ENCODE peak calls at places on chromosomes 6 and 20, in six cellular contexts. T is heart left ventricle, G is transverse colon, E is stomach, S is prostate gland, I is body of pancreas. J is an unnamed sample.

GRCh38 chr20:58634121-58634817 is 16.8 kb upstream of the STX16 start:
- DNase-seq in T (no peak), G (no peak), E (no peak), S (no peak), I (no peak), J (no peak)

GRCh38 chr6:117918454-117918853 is 11.4 kb downstream of the SLC35F1 start:
- DNase-seq in T (no peak), G (no peak), E (no peak), S (no peak), I (no peak), J (no peak)

GRCh38 chr20:51380401-51381385 is 161.8 kb downstream of the NFATC2 start:
- DNase-seq in T (no peak), G (no peak), E (no peak), S (no peak), I (no peak), J (no peak)

GRCh38 chr6:159307246-159307790 is 138.1 kb downstream of the FNDC1 start:
- DNase-seq in T (no peak), G (no peak), E (no peak), S (no peak), I (no peak), J (no peak)

GRCh38 chr6:68313911-68314310 is 321.2 kb upstream of the ADGRB3 start:
- DNase-seq in T (no peak), G (no peak), E (no peak), S (no peak), I (no peak), J (no peak)

GRCh38 chr20:41137412-41138216 is at the start of gene PLCG1:
- DNase-seq in T (peak), G (peak), E (peak), S (peak), I (peak), J (peak)

GRCh38 chr6:89970609-89971337 is 76.5 kb downstream of the GJA10 start:
- DNase-seq in T (peak), G (no peak), E (peak), S (peak), I (peak), J (no peak)

GRCh38 chr20:1622450-1622849 is 2.6 kb upstream of the SIRPB1 start:
- DNase-seq in T (no peak), G (no peak), E (no peak), S (no peak), I (no peak), J (no peak)

GRCh38 chr20:20241966-20242365 is 125.9 kb upstream of the INSM1 start:
- DNase-seq in T (no peak), G (no peak), E (no peak), S (no peak), I (no peak), J (no peak)

GRCh38 chr6:55866110-55866509 is 9.3 kb downstream of the BMP5 start:
- DNase-seq in T (no peak), G (no peak), E (no peak), S (peak), I (no peak), J (no peak)

GRCh38 chr6:22896716-22897115 is 327.4 kb downstream of the HDGFL1 start:
- DNase-seq in T (no peak), G (no peak), E (no peak), S (no peak), I (no peak), J (no peak)

GRCh38 chr20:23125625-23126191 is 39.6 kb upstream of the CD93 start:
- DNase-seq in T (peak), G (peak), E (no peak), S (no peak), I (no peak), J (no peak)

GRCh38 chr6:7051780-7052440 is 55.9 kb upstream of the RREB1 start:
- DNase-seq in T (peak), G (peak), E (peak), S (peak), I (peak), J (no peak)

GRCh38 chr6:98343004-98343403 is 491.4 kb upstream of the POU3F2 start:
- DNase-seq in T (no peak), G (no peak), E (no peak), S (no peak), I (no peak), J (no peak)

GRCh38 chr20:34943808-34944568 is 11.6 kb downstream of the GSS start:
- DNase-seq in T (no peak), G (no peak), E (no peak), S (no peak), I (no peak), J (no peak)

GRCh38 chr6:53103993-53104675 is 38.9 kb downstream of the FBXO9 start:
- DNase-seq in T (no peak), G (no peak), E (no peak), S (no peak), I (no peak), J (no peak)

GRCh38 chr6:14089224-14089623 is 28.3 kb upstream of the CD83 start:
- DNase-seq in T (no peak), G (no peak), E (no peak), S (no peak), I (no peak), J (no peak)

GRCh38 chr6:30323806-30324205 is 2.9 kb upstream of the TRIM39 start:
- DNase-seq in T (no peak), G (no peak), E (no peak), S (no peak), I (no peak), J (no peak)

GRCh38 chr6:154931741-154932424 is 63.2 kb upstream of the TIAM2 start:
- DNase-seq in T (no peak), G (no peak), E (no peak), S (no peak), I (no peak), J (no peak)

GRCh38 chr20:46237221-46237620 is 71.1 kb downstream of the CDH22 start:
- DNase-seq in T (no peak), G (no peak), E (no peak), S (no peak), I (no peak), J (no peak)

GRCh38 chr20:34536798-34537394 is 20.7 kb downstream of the DYNLRB1 start:
- DNase-seq in T (no peak), G (peak), E (peak), S (no peak), I (peak), J (no peak)

GRCh38 chr20:55242853-55243252 is 762.5 kb downstream of the CBLN4 start:
- DNase-seq in T (no peak), G (no peak), E (no peak), S (no peak), I (no peak), J (no peak)

GRCh38 chr6:3421763-3422456 is 34.9 kb downstream of the SLC22A23 start:
- DNase-seq in T (no peak), G (no peak), E (no peak), S (no peak), I (no peak), J (no peak)

GRCh38 chr6:68238097-68238597 is 396.9 kb upstream of the ADGRB3 start:
- DNase-seq in T (no peak), G (no peak), E (no peak), S (no peak), I (no peak), J (no peak)

GRCh38 chr6:137473651-137474050 is 20.5 kb downstream of the OLIG3 start:
- DNase-seq in T (no peak), G (no peak), E (no peak), S (no peak), I (no peak), J (no peak)

GRCh38 chr20:48177058-48177457 is 391.8 kb upstream of the SULF2 start:
- DNase-seq in T (no peak), G (no peak), E (no peak), S (no peak), I (no peak), J (no peak)

GRCh38 chr6:33962186-33962585 is 158.4 kb upstream of the MLN start:
- DNase-seq in T (no peak), G (no peak), E (no peak), S (no peak), I (no peak), J (peak)

GRCh38 chr6:33898771-33899170 is 95.0 kb upstream of the MLN start:
- DNase-seq in T (no peak), G (no peak), E (no peak), S (no peak), I (no peak), J (no peak)

GRCh38 chr6:55774542-55775318 is 100.7 kb downstream of the BMP5 start:
- DNase-seq in T (no peak), G (no peak), E (no peak), S (no peak), I (no peak), J (no peak)

GRCh38 chr20:11132819-11133341 is 459.1 kb upstream of the JAG1 start:
- DNase-seq in T (no peak), G (no peak), E (no peak), S (no peak), I (no peak), J (no peak)

GRCh38 chr6:10963113-10963512 is 76.3 kb downstream of the SYCP2L start:
- DNase-seq in T (no peak), G (no peak), E (no peak), S (no peak), I (no peak), J (no peak)

GRCh38 chr6:71510057-71510713 is 221.6 kb downstream of the OGFRL1 start:
- DNase-seq in T (peak), G (peak), E (peak), S (peak), I (peak), J (peak)

GRCh38 chr6:152091851-152092341 is 284.4 kb downstream of the ESR1 start:
- DNase-seq in T (no peak), G (no peak), E (no peak), S (no peak), I (no peak), J (no peak)

GRCh38 chr20:51303731-51304670 is 238.5 kb downstream of the NFATC2 start:
- DNase-seq in T (no peak), G (no peak), E (no peak), S (no peak), I (no peak), J (no peak)

GRCh38 chr6:39111280-39111679 is 3.7 kb downstream of the SAYSD1 start:
- DNase-seq in T (no peak), G (no peak), E (no peak), S (no peak), I (no peak), J (no peak)

GRCh38 chr6:39113788-39114187 is 1.2 kb downstream of the SAYSD1 start:
- DNase-seq in T (no peak), G (no peak), E (no peak), S (no peak), I (no peak), J (no peak)

GRCh38 chr6:39118921-39119320 is 3.9 kb upstream of the SAYSD1 start:
- DNase-seq in T (no peak), G (no peak), E (no peak), S (no peak), I (no peak), J (no peak)

GRCh38 chr6:39114395-39114706 is 635 bp downstream of the SAYSD1 start:
- DNase-seq in T (no peak), G (no peak), E (no peak), S (no peak), I (no peak), J (no peak)

DNA sequence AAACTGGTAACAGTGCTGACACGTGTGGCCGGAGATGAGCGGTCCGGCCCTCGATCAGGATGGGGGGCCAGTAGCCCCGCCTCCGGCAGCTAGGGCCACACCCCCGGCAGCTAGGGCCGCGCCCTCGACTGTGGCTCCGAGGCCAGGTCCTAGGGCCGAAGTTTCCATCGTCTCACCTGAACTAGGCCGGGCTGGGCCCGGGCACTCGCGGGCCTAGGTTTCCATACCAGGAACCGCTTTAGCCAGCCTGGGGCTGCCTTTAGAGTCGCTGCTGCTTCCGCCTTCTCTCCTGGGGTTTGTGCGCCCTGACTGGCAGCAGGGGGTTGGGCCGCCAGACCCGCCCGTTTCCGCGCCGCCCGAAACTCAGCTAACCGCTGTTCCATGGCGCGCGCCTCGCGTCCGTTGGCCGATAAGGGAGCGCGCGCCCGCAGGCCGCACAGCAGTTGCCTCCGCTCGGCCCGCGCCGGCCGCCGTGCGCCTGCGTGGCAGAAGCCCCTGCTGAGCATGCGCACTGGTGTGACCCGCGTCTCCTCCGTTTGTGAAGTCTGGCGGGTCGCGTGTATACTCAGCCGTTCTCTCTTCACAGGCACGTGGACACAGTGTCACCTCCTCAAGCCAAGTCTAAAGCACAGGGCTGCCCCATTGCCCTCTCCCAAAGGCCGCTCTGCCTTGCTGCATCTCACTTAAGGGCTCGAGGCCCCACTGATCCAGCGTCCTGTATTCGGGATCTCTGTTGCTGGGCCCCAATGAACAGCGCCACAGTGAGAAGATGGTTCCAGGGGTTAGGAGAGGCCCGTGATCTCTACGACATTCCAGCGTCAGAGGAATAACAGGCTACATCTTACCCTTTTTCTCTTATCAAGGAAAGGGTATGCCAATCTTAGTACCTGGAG is at the start of gene SAYSD1:
- DNase-seq in T (peak), G (peak), E (peak), S (peak), I (peak), J (peak)
- TF ChIP-seq POLR2A in T (peak), G (peak), E (no peak), S (peak), I (peak), J (no peak)

DNA sequence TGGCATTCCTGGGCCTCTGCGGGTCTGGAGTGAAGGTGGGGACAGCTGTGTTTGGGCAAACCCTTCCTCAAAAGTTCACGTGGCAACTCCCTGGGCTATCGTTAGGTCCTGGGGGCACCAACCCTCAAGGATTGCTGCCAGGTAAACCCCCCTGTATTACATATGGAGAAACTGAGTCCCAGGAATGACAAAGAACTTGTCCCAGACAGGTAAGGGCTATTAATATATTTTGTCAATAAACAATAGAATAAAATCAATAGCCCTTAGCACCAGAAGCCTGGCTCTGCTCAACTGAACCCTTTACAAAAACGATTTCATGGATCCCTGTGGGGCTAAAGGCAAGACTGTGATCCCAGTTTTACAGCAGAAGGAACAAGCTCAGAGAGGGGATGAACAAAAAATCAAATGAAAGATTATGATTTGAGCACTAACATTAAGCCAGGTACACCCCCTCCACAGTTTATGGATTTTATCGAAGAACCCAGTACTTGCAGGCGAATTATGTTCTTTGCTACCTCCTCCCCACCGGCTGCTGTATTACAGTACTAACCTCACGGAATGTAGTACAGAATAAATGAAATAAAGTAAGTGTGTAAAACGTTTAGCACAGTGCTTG is 2.7 kb downstream of the ID1 start:
- DNase-seq in T (no peak), G (no peak), E (no peak), S (no peak), I (no peak), J (no peak)
- H3K4me3 ChIP-seq in T (peak), G (no peak), E (peak), S (peak), I (no peak), J (no peak)

GRCh38 chr20:50165687-50166554 is 12.4 kb upstream of the PEDS1 start:
- DNase-seq in T (peak), G (peak), E (peak), S (peak), I (peak), J (peak)
- TF ChIP-seq POLR2A in T (peak), G (peak), E (no peak), S (peak), I (no peak), J (no peak)

GRCh38 chr20:56722042-56722441 is 92.9 kb downstream of the TFAP2C start:
- DNase-seq in T (peak), G (peak), E (no peak), S (peak), I (peak), J (peak)
- H3K4me3 ChIP-seq in T (no peak), G (no peak), E (no peak), S (no peak), I (no peak), J (no peak)